ENCODE peak calls at places on chromosomes 7 and 10, in nine cellular contexts. One of them, this sample, is unnamed.

GRCh38 chr7:6107924-6108323 is 76.7 kb downstream of the ANKRD61 start:
- DNase-seq in AG09309: no peak
- DNase-seq in AG04450: no peak
- DNase-seq in cardiac fibroblast: no peak
- DNase-seq in GM12878: no peak
- DNase-seq in astrocyte of the spinal cord: no peak
- DNase-seq in PC-9: no peak
- DNase-seq in fibroblast of lung: no peak
- DNase-seq in cardiac muscle cell: no peak
- DNase-seq in this sample: no peak

GRCh38 chr10:98417481-98417959 is 2.5 kb upstream of the PYROXD2 start:
- DNase-seq in AG09309: no peak
- DNase-seq in AG04450: no peak
- DNase-seq in cardiac fibroblast: no peak
- DNase-seq in GM12878: no peak
- DNase-seq in astrocyte of the spinal cord: no peak
- DNase-seq in PC-9: no peak
- DNase-seq in fibroblast of lung: no peak
- DNase-seq in cardiac muscle cell: no peak
- DNase-seq in this sample: no peak

GRCh38 chr10:88791924-88792323 is 10.6 kb upstream of the LIPM start:
- DNase-seq in AG09309: no peak
- DNase-seq in AG04450: no peak
- DNase-seq in cardiac fibroblast: no peak
- DNase-seq in GM12878: peak; percentile 17
- DNase-seq in astrocyte of the spinal cord: no peak
- DNase-seq in PC-9: no peak
- DNase-seq in fibroblast of lung: peak; percentile 17
- DNase-seq in cardiac muscle cell: peak; percentile 32
- DNase-seq in this sample: peak; percentile 15

GRCh38 chr10:128556575-128556974 is 430.4 kb upstream of the MKI67 start:
- DNase-seq in AG09309: no peak
- DNase-seq in AG04450: no peak
- DNase-seq in cardiac fibroblast: no peak
- DNase-seq in GM12878: no peak
- DNase-seq in astrocyte of the spinal cord: no peak
- DNase-seq in PC-9: no peak
- DNase-seq in fibroblast of lung: no peak
- DNase-seq in cardiac muscle cell: no peak
- DNase-seq in this sample: no peak

GRCh38 chr10:48672596-48673255 is 11.9 kb upstream of the WDFY4 start:
- DNase-seq in AG09309: no peak
- DNase-seq in AG04450: no peak
- DNase-seq in cardiac fibroblast: no peak
- DNase-seq in GM12878: peak; percentile 73
- DNase-seq in astrocyte of the spinal cord: no peak
- DNase-seq in PC-9: no peak
- DNase-seq in fibroblast of lung: no peak
- DNase-seq in cardiac muscle cell: no peak
- DNase-seq in this sample: no peak

GRCh38 chr10:26741368-26741767 is 43.9 kb downstream of the PDSS1 start:
- DNase-seq in AG09309: no peak
- DNase-seq in AG04450: no peak
- DNase-seq in cardiac fibroblast: no peak
- DNase-seq in GM12878: no peak
- DNase-seq in astrocyte of the spinal cord: no peak
- DNase-seq in PC-9: no peak
- DNase-seq in fibroblast of lung: no peak
- DNase-seq in cardiac muscle cell: no peak
- DNase-seq in this sample: no peak

GRCh38 chr10:85445702-85446101 is 920.9 kb downstream of the GRID1 start:
- DNase-seq in AG09309: no peak
- DNase-seq in AG04450: no peak
- DNase-seq in cardiac fibroblast: no peak
- DNase-seq in GM12878: no peak
- DNase-seq in astrocyte of the spinal cord: no peak
- DNase-seq in PC-9: no peak
- DNase-seq in fibroblast of lung: no peak
- DNase-seq in cardiac muscle cell: no peak
- DNase-seq in this sample: no peak

GRCh38 chr10:100186253-100186780 is 488 bp upstream of the ERLIN1 start:
- DNase-seq in AG09309: no peak
- DNase-seq in AG04450: no peak
- DNase-seq in cardiac fibroblast: peak; percentile 70
- DNase-seq in GM12878: peak; percentile 44
- DNase-seq in astrocyte of the spinal cord: no peak
- DNase-seq in PC-9: no peak
- DNase-seq in fibroblast of lung: peak; percentile 51
- DNase-seq in cardiac muscle cell: peak; percentile 73
- DNase-seq in this sample: peak; percentile 60

GRCh38 chr7:17236161-17236560 is 62.3 kb upstream of the AHR start:
- DNase-seq in AG09309: no peak
- DNase-seq in AG04450: no peak
- DNase-seq in cardiac fibroblast: peak; percentile 30
- DNase-seq in GM12878: no peak
- DNase-seq in astrocyte of the spinal cord: no peak
- DNase-seq in PC-9: no peak
- DNase-seq in fibroblast of lung: no peak
- DNase-seq in cardiac muscle cell: peak; percentile 35
- DNase-seq in this sample: no peak

GRCh38 chr7:19079066-19079465 is 38.4 kb downstream of the TWIST1 start:
- DNase-seq in AG09309: peak; percentile 44
- DNase-seq in AG04450: no peak
- DNase-seq in cardiac fibroblast: peak; percentile 19
- DNase-seq in GM12878: no peak
- DNase-seq in astrocyte of the spinal cord: peak; percentile 68
- DNase-seq in PC-9: peak; percentile 50
- DNase-seq in fibroblast of lung: peak; percentile 37
- DNase-seq in cardiac muscle cell: peak; percentile 44
- DNase-seq in this sample: peak; percentile 88

GRCh38 chr10:43944742-43945730 is 296.4 kb upstream of the ZNF32 start:
- DNase-seq in AG09309: no peak
- DNase-seq in AG04450: no peak
- DNase-seq in cardiac fibroblast: no peak
- DNase-seq in GM12878: no peak
- DNase-seq in astrocyte of the spinal cord: no peak
- DNase-seq in PC-9: no peak
- DNase-seq in fibroblast of lung: no peak
- DNase-seq in cardiac muscle cell: no peak
- DNase-seq in this sample: no peak

GRCh38 chr10:3749597-3750351 is 35.2 kb downstream of the KLF6 start:
- DNase-seq in AG09309: peak; percentile 48
- DNase-seq in AG04450: peak; percentile 72
- DNase-seq in cardiac fibroblast: peak; percentile 80
- DNase-seq in GM12878: no peak
- DNase-seq in astrocyte of the spinal cord: peak; percentile 55
- DNase-seq in PC-9: no peak
- DNase-seq in fibroblast of lung: peak; percentile 70
- DNase-seq in cardiac muscle cell: peak; percentile 86
- DNase-seq in this sample: peak; percentile 98

GRCh38 chr7:138716889-138717288 is 15.7 kb upstream of the SVOPL start:
- DNase-seq in AG09309: no peak
- DNase-seq in AG04450: no peak
- DNase-seq in cardiac fibroblast: no peak
- DNase-seq in GM12878: no peak
- DNase-seq in astrocyte of the spinal cord: no peak
- DNase-seq in PC-9: no peak
- DNase-seq in fibroblast of lung: no peak
- DNase-seq in cardiac muscle cell: no peak
- DNase-seq in this sample: no peak

GRCh38 chr7:32062150-32062549 is 8.1 kb downstream of the PDE1C start:
- DNase-seq in AG09309: no peak
- DNase-seq in AG04450: no peak
- DNase-seq in cardiac fibroblast: peak; percentile 7
- DNase-seq in GM12878: no peak
- DNase-seq in astrocyte of the spinal cord: peak; percentile 49
- DNase-seq in PC-9: peak; percentile 35
- DNase-seq in fibroblast of lung: peak; percentile 35
- DNase-seq in cardiac muscle cell: peak; percentile 29
- DNase-seq in this sample: peak; percentile 13

GRCh38 chr10:69051303-69051702 is 36.6 kb upstream of the SRGN start:
- DNase-seq in AG09309: no peak
- DNase-seq in AG04450: no peak
- DNase-seq in cardiac fibroblast: peak; percentile 36
- DNase-seq in GM12878: no peak
- DNase-seq in astrocyte of the spinal cord: peak; percentile 9
- DNase-seq in PC-9: no peak
- DNase-seq in fibroblast of lung: peak; percentile 36
- DNase-seq in cardiac muscle cell: peak; percentile 37
- DNase-seq in this sample: no peak

GRCh38 chr10:78277734-78278404 is 244.2 kb downstream of the RPS24 start:
- DNase-seq in AG09309: peak; percentile 24
- DNase-seq in AG04450: no peak
- DNase-seq in cardiac fibroblast: peak; percentile 63
- DNase-seq in GM12878: no peak
- DNase-seq in astrocyte of the spinal cord: peak; percentile 30
- DNase-seq in PC-9: no peak
- DNase-seq in fibroblast of lung: peak; percentile 72
- DNase-seq in cardiac muscle cell: peak; percentile 54
- DNase-seq in this sample: peak; percentile 21

GRCh38 chr7:112286294-112287086 is 80.0 kb downstream of the ZNF277 start:
- DNase-seq in AG09309: no peak
- DNase-seq in AG04450: no peak
- DNase-seq in cardiac fibroblast: peak; percentile 14
- DNase-seq in GM12878: peak; percentile 15
- DNase-seq in astrocyte of the spinal cord: no peak
- DNase-seq in PC-9: no peak
- DNase-seq in fibroblast of lung: no peak
- DNase-seq in cardiac muscle cell: peak; percentile 8
- DNase-seq in this sample: no peak

GRCh38 chr7:149860821-149861727 is 12.7 kb upstream of the ATP6V0E2 start:
- DNase-seq in AG09309: no peak
- DNase-seq in AG04450: no peak
- DNase-seq in cardiac fibroblast: no peak
- DNase-seq in GM12878: no peak
- DNase-seq in astrocyte of the spinal cord: no peak
- DNase-seq in PC-9: no peak
- DNase-seq in fibroblast of lung: no peak
- DNase-seq in cardiac muscle cell: no peak
- DNase-seq in this sample: no peak
- TF ChIP-seq CTCF in AG09309: peak; percentile 6
- TF ChIP-seq CTCF in AG04450: peak; percentile 31
- TF ChIP-seq CTCF in cardiac fibroblast: peak; percentile 13
- TF ChIP-seq CTCF in GM12878: peak; percentile 21
- TF ChIP-seq CTCF in astrocyte of the spinal cord: peak; percentile 46
- TF ChIP-seq CTCF in PC-9: no peak
- TF ChIP-seq CTCF in fibroblast of lung: peak; percentile 33
- TF ChIP-seq CTCF in cardiac muscle cell: peak; percentile 42
- TF ChIP-seq CTCF in this sample: no peak

DNA sequence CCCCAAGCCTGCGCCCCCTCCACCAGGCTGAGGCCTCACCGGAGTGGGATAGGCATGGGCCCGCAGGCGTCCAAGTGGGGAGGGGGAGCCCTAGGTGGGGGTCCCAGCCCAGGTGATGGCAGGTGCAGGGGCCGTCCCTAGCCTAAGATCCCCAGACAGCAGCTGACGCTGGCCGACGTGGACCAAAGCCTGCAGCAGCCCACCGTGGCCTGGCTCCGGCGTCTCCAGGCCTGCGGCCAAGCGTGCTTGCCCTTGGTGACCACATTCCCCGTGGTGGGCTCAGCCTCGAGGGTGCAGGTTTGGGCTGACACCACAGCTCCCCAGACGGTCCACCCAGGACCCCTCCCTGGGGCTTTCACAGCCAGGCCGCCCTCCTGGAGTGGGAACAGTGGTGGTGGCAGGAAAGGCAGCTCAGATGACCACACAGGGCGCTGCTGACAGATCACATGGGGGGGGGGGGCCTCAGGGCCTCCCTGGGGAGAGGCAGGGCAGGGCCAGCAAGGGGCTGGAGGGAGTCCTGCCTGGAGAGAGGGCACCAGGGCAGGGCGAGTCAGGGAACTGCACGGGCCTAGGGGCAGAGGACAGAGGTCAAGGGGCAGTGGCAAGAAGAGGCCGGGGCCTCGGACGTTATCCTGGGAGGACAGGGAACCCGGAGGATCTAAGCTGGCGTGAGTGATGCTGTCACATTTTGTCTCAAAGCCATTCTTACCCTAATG is 767 bp upstream of the ADAM8 start:
- DNase-seq in AG09309: no peak
- DNase-seq in AG04450: no peak
- DNase-seq in cardiac fibroblast: no peak
- DNase-seq in GM12878: no peak
- DNase-seq in astrocyte of the spinal cord: no peak
- DNase-seq in PC-9: no peak
- DNase-seq in fibroblast of lung: no peak
- DNase-seq in cardiac muscle cell: no peak
- DNase-seq in this sample: no peak
- H3K4me3 ChIP-seq in AG09309: no peak overlapping the region
- H3K4me3 ChIP-seq in AG04450: no peak overlapping the region
- H3K4me3 ChIP-seq in cardiac fibroblast: no peak overlapping the region
- H3K4me3 ChIP-seq in GM12878: no peak overlapping the region
- H3K4me3 ChIP-seq in astrocyte of the spinal cord: no peak overlapping the region
- H3K4me3 ChIP-seq in PC-9: peak overlapping the region; percentile 58
- H3K4me3 ChIP-seq in fibroblast of lung: no peak overlapping the region
- H3K4me3 ChIP-seq in cardiac muscle cell: no peak overlapping the region
- H3K4me3 ChIP-seq in this sample: no peak overlapping the region

DNA sequence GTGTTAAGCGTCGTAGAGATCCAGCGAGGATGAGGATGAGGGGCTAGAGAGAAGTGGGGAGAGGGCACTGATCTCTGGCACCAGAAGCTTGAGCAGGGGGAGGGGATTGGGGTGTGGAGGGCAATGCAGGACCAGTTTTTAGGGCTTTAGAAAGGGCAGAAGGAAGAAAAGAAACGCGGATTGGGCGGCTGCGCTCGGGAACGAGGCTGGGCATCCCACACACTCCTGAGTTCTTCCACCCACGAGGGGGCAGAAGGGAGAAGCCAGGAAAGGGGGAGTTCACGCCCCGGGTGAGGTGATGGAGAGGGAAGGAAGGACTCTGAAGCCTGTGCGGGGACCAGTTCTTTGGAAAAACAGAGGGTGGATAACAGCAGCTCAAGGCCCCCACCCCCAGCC is 6.1 kb upstream of the VGF start:
- DNase-seq in AG09309: no peak
- DNase-seq in AG04450: no peak
- DNase-seq in cardiac fibroblast: no peak
- DNase-seq in GM12878: no peak
- DNase-seq in astrocyte of the spinal cord: no peak
- DNase-seq in PC-9: no peak
- DNase-seq in fibroblast of lung: no peak
- DNase-seq in cardiac muscle cell: no peak
- DNase-seq in this sample: no peak
- TF ChIP-seq CTCF in AG09309: peak; percentile 35
- TF ChIP-seq CTCF in AG04450: peak; percentile 47
- TF ChIP-seq CTCF in cardiac fibroblast: peak; percentile 19
- TF ChIP-seq CTCF in GM12878: peak; percentile 19
- TF ChIP-seq CTCF in astrocyte of the spinal cord: peak; percentile 29
- TF ChIP-seq CTCF in PC-9: no peak
- TF ChIP-seq CTCF in fibroblast of lung: peak; percentile 32
- TF ChIP-seq CTCF in cardiac muscle cell: peak; percentile 32
- TF ChIP-seq CTCF in this sample: peak; percentile 43

DNA sequence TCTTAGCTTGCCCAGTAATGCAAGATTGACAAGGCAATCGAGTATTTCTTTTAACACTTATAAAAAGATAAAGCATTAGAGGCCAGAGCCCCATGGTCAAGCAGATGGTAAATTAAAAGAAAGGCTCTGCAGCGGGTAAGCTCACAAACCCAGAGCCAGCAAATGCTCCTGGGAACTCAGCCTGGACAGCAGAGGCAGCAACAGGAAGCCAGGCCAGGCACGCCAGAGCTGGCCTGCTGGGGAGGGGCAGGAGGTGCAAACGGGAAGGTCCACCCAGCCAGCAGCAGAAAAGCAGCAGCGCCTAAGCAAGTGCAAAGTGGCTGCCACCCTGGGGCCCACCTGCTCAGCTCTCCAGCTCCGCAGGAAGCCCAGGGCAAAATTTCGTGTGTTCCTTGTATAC is 82.8 kb upstream of the GPR22 start:
- DNase-seq in AG09309: no peak
- DNase-seq in AG04450: no peak
- DNase-seq in cardiac fibroblast: peak; percentile 58
- DNase-seq in GM12878: no peak
- DNase-seq in astrocyte of the spinal cord: peak; percentile 50
- DNase-seq in PC-9: no peak
- DNase-seq in fibroblast of lung: peak; percentile 44
- DNase-seq in cardiac muscle cell: peak; percentile 57
- DNase-seq in this sample: peak; percentile 70
- H3K4me3 ChIP-seq in AG09309: no peak overlapping the region
- H3K4me3 ChIP-seq in AG04450: no peak overlapping the region
- H3K4me3 ChIP-seq in cardiac fibroblast: no peak overlapping the region
- H3K4me3 ChIP-seq in GM12878: no peak overlapping the region
- H3K4me3 ChIP-seq in astrocyte of the spinal cord: no peak overlapping the region
- H3K4me3 ChIP-seq in PC-9: no peak overlapping the region
- H3K4me3 ChIP-seq in fibroblast of lung: no peak overlapping the region
- H3K4me3 ChIP-seq in cardiac muscle cell: no peak overlapping the region
- H3K4me3 ChIP-seq in this sample: no peak overlapping the region

This sample was measured in fibroblast of villous mesenchyme.